ENCODE peak calls at places on chromosomes 11 and 22, in six cellular contexts. B is anterior cingulate cortex; G is stimulated activated CD8-positive, alpha-beta memory T cell treated with anti-CD3 and anti-CD28 coated beads, Interleukin-12 subunit alpha, Interleukin-12 subunit beta, amount 100 ng/mL, for 1 hour; H is lung microvascular endothelial cell; T is activated T-cell treated with anti-CD3 and anti-CD28 coated beads for 1 hour; Y is fibroblast of the aortic adventitia. M is an unnamed sample.

GRCh38 chr11:66048525-66049313 is at the start of gene GAL3ST3:
- DNase-seq in B (peak), G (no peak), H (no peak), T (no peak), Y (no peak), M (no peak)

GRCh38 chr22:48147831-48148230 is 1385.4 kb downstream of the TBC1D22A start:
- DNase-seq in B (no peak), G (no peak), H (no peak), T (no peak), Y (no peak), M (no peak)

GRCh38 chr11:15707971-15708370 is 593.2 kb downstream of the INSC start:
- DNase-seq in B (peak), G (no peak), H (peak), T (no peak), Y (peak), M (no peak)

GRCh38 chr11:2304156-2305139 is 2.6 kb downstream of the TSPAN32 start:
- DNase-seq in B (no peak), G (no peak), H (no peak), T (no peak), Y (no peak), M (no peak)

GRCh38 chr22:21865041-21865440 is 2.4 kb downstream of the MAPK1 start:
- DNase-seq in B (no peak), G (no peak), H (peak), T (no peak), Y (peak), M (no peak)

GRCh38 chr11:28049338-28050216 is 58.4 kb downstream of the KIF18A start:
- DNase-seq in B (no peak), G (no peak), H (no peak), T (no peak), Y (peak), M (no peak)

GRCh38 chr11:71330349-71330748 is 78.0 kb upstream of the SHANK2 start:
- DNase-seq in B (no peak), G (no peak), H (no peak), T (no peak), Y (no peak), M (no peak)

GRCh38 chr11:74749127-74749964 is 697 bp downstream of the RNF169 start:
- DNase-seq in B (peak), G (peak), H (peak), T (peak), Y (peak), M (peak)